ENCODE peak calls at places on chromosomes 4 and X, in eight cellular contexts. R is testis, X is SK-N-SH, W is GM12865, D is HCT116, H is endothelial cell, N is lower leg skin, I is upper lobe of right lung. Q is an unnamed sample.

GRCh38 chr4:129514852-129515251 is 418.9 kb downstream of the C4orf33 start:
- DNase-seq in D (no peak), X (no peak), H (no peak), R (no peak), W (no peak), I (no peak), N (no peak), Q (no peak)

GRCh38 chrX:117397846-117398245 is 718.8 kb downstream of the KLHL13 start:
- DNase-seq in X (no peak), R (no peak), H (no peak), I (no peak), N (no peak), D (no peak), W (no peak), Q (no peak)

GRCh38 chr4:1633993-1634392 is 50.1 kb downstream of the FAM53A start:
- DNase-seq in D (no peak), R (no peak), I (no peak), N (no peak), X (no peak), H (no peak), W (no peak), Q (no peak)

GRCh38 chrX:48919947-48920712 is 1.3 kb upstream of the PIM2 start:
- DNase-seq in R (no peak), I (no peak), X (no peak), H (no peak), D (no peak), N (no peak), W (peak; percentile 18), Q (no peak)

GRCh38 chr4:23934223-23934622 is 44.4 kb upstream of the PPARGC1A start:
- DNase-seq in I (no peak), R (no peak), X (no peak), H (no peak), N (no peak), D (no peak), W (no peak), Q (no peak)

GRCh38 chrX:129450123-129450522 is 73.2 kb downstream of the SMARCA1 start:
- DNase-seq in R (no peak), N (no peak), H (no peak), I (no peak), W (no peak), D (no peak), X (no peak), Q (no peak)

GRCh38 chr4:121690001-121690400 is 6.8 kb downstream of the ANXA5 start:
- DNase-seq in D (no peak), N (no peak), H (no peak), W (peak; percentile 25), I (no peak), R (no peak), X (no peak), Q (no peak)

GRCh38 chr4:156968479-156968984 is 3.1 kb downstream of the PDGFC start:
- DNase-seq in X (peak; percentile 42), N (peak; percentile 73), H (peak; percentile 69), I (no peak), D (peak; percentile 62), W (peak; percentile 68), R (peak; percentile 79), Q (peak; percentile 60)

GRCh38 chr4:8917321-8917811 is 45.7 kb upstream of the HMX1 start:
- DNase-seq in H (no peak), R (no peak), W (no peak), N (peak; percentile 11), X (no peak), I (peak; percentile 54), D (no peak), Q (peak; percentile 11)

GRCh38 chr4:83830138-83830537 is 294.2 kb downstream of the GPAT3 start:
- DNase-seq in N (no peak), I (no peak), W (no peak), D (no peak), R (no peak), X (no peak), H (peak; percentile 27), Q (no peak)

GRCh38 chr4:146194212-146194611 is 18.7 kb downstream of the LSM6 start:
- DNase-seq in R (no peak), H (no peak), W (no peak), D (no peak), I (no peak), N (no peak), X (no peak), Q (no peak)

GRCh38 chr4:146190393-146190910 is 14.9 kb downstream of the LSM6 start:
- DNase-seq in X (no peak), D (no peak), W (no peak), I (no peak), N (no peak), R (no peak), H (no peak), Q (no peak)

GRCh38 chr4:146193628-146194027 is 18.1 kb downstream of the LSM6 start:
- DNase-seq in N (no peak), R (no peak), I (no peak), H (no peak), X (no peak), W (no peak), D (no peak), Q (no peak)

GRCh38 chr4:146186556-146186955 is 11.0 kb downstream of the LSM6 start:
- DNase-seq in D (no peak), I (no peak), N (no peak), X (no peak), H (no peak), R (no peak), W (no peak), Q (no peak)

DNA sequence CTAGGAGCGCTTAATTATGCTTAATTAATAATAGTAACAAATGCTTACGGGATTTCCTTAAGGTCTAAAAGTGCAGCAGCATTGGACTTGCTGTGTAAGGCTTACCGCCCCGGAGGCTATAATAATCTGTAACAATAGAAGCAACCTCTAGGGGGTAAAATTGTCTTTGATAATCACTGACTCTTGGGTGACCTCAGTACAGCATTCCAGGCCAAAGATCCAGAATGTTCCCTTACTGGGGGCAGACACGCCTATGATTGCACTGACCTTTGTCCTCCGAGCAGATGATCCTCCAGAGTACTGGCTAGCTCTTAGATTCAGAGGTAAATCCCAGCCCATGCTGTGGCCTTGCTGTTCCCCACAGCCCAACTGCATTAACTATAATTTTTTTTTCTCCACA is 16.5 kb downstream of the LSM6 start:
- DNase-seq in I (no peak), X (no peak), H (no peak), W (no peak), R (peak; percentile 48), D (no peak), N (peak; percentile 49), Q (no peak)
- TF ChIP-seq CTCF in I (peak; percentile 30), X (peak; percentile 24), H (peak; percentile 40), W (no peak), R (no peak), D (peak; percentile 9), N (no peak), Q (no peak)

GRCh38 chrX:141183000-141183399 is 6.1 kb upstream of the LDOC1 start:
- DNase-seq in X (no peak), I (no peak), D (no peak), W (no peak), H (no peak), N (no peak), R (no peak), Q (no peak)
- TF ChIP-seq CTCF in X (no peak), I (no peak), D (no peak), W (no peak), H (no peak), N (no peak), R (no peak), Q (no peak)

GRCh38 chrX:1440506-1440905 is 12.2 kb downstream of the ASMTL start:
- DNase-seq in X (no peak), R (no peak), D (no peak), I (peak; percentile 9), W (no peak), N (no peak), H (no peak), Q (no peak)

GRCh38 chrX:1442724-1443367 is 9.9 kb downstream of the ASMTL start:
- DNase-seq in R (no peak), N (no peak), H (no peak), I (peak; percentile 34), D (no peak), X (no peak), W (no peak), Q (no peak)

GRCh38 chrX:1444896-1445480 is 7.7 kb downstream of the ASMTL start:
- DNase-seq in X (no peak), N (no peak), R (peak; percentile 3), W (no peak), I (peak; percentile 10), D (no peak), H (no peak), Q (no peak)

GRCh38 chrX:1442016-1442665 is 10.6 kb downstream of the ASMTL start:
- DNase-seq in R (peak; percentile 7), X (no peak), D (no peak), W (no peak), N (no peak), I (peak; percentile 51), H (no peak), Q (peak; percentile 6)

DNA sequence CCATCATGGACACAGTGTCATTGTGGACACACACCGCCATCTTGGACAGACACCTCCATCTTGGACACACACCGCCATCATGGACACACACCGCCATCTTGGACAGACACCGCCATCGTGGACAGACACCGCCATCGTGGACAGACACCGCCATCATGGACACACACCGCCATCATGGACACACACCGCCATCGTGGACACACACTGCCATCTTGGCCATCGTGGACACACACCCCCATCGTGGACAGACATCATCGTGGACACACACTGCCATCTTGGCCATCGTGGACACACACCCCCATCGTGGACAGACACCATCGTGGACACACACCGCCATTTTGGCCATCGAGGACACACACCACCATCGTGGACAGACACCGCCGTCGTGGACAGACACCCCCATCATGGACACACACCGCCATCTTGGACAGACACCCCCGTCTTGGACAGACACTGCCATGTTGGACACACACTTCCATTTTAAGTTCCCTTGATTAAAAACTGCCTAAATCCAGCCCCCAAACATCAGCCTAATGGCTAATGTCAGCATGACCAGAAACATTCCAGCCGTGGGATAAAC is 9.1 kb downstream of the ASMTL start:
- DNase-seq in X (no peak), N (no peak), I (peak; percentile 40), W (no peak), H (no peak), R (no peak), D (no peak), Q (no peak)
- TF ChIP-seq CTCF in X (no peak), N (no peak), I (no peak), W (no peak), H (no peak), R (no peak), D (no peak), Q (no peak)

GRCh38 chr4:22473268-22473667 is 42.6 kb downstream of the ADGRA3 start:
- DNase-seq in R (no peak), W (no peak), I (no peak), X (no peak), H (no peak), N (no peak), D (no peak), Q (no peak)

GRCh38 chr4:22477136-22477793 is 38.6 kb downstream of the ADGRA3 start:
- DNase-seq in D (no peak), R (no peak), I (no peak), W (peak; percentile 40), N (no peak), X (no peak), H (no peak), Q (no peak)

GRCh38 chr4:22476011-22476410 is 39.9 kb downstream of the ADGRA3 start:
- DNase-seq in R (no peak), I (no peak), N (no peak), X (no peak), H (no peak), D (no peak), W (no peak), Q (no peak)

GRCh38 chr4:22471999-22472434 is 43.8 kb downstream of the ADGRA3 start:
- DNase-seq in N (no peak), I (no peak), D (no peak), W (no peak), X (no peak), R (no peak), H (no peak), Q (no peak)

GRCh38 chr4:22474636-22475310 is 41.1 kb downstream of the ADGRA3 start:
- DNase-seq in D (peak; percentile 52), N (no peak), R (no peak), W (no peak), I (no peak), H (no peak), X (no peak), Q (no peak)
- TF ChIP-seq CTCF in D (no peak), N (no peak), R (no peak), W (no peak), I (no peak), H (no peak), X (no peak), Q (no peak)

Q was measured in GM20000.